ENCODE peak calls at places on chromosomes 5 and 9, in six cellular contexts. B is NCI-H345; M is stimulated activated CD4-positive, alpha-beta T cell treated with anti-CD3 and anti-CD28 coated beads, Interleukin-12 subunit alpha, Interleukin-12 subunit beta, amount 100 ng/mL, for 4 hours; Q is activated CD4-positive, CD25-positive, alpha-beta regulatory T cell treated with anti-CD3 and anti-CD28 coated beads, Interleukin-2, amount 50 U/mL, for 72 hours; H is EL; C is NCI-H1417. F is an unnamed sample.

GRCh38 chr5:159463590-159464321 is 133.5 kb upstream of the IL12B start:
- DNase-seq in Q (no peak), B (no peak), M (no peak), C (peak; percentile 2), H (peak; percentile 70), F (no peak)

GRCh38 chr5:170477906-170478305 is 25.9 kb upstream of the KCNIP1 start:
- DNase-seq in M (no peak), H (no peak), C (no peak), B (no peak), Q (no peak), F (no peak)

GRCh38 chr5:168324864-168325615 is 33.6 kb downstream of the WWC1 start:
- DNase-seq in M (no peak), H (peak; percentile 70), C (no peak), B (no peak), Q (no peak), F (no peak)

GRCh38 chr9:95102001-95102433 is 215.5 kb downstream of the FANCC start:
- DNase-seq in B (no peak), M (no peak), C (peak; percentile 20), Q (no peak), H (no peak), F (no peak)

GRCh38 chr5:88826959-88827585 is 55.9 kb downstream of the MEF2C start:
- DNase-seq in B (no peak), Q (no peak), C (no peak), H (peak; percentile 57), M (no peak), F (peak; percentile 84)

GRCh38 chr5:172404746-172405145 is 49.6 kb downstream of the SH3PXD2B start:
- DNase-seq in Q (no peak), B (no peak), C (no peak), M (no peak), H (no peak), F (no peak)

GRCh38 chr5:81698806-81699205 is 52.1 kb downstream of the SSBP2 start:
- DNase-seq in C (no peak), M (no peak), H (peak; percentile 41), Q (no peak), B (no peak), F (no peak)

GRCh38 chr9:107597743-107598217 is 108.2 kb upstream of the KLF4 start:
- DNase-seq in B (no peak), C (no peak), Q (no peak), M (no peak), H (no peak), F (no peak)

GRCh38 chr5:160312139-160312959 is at the start of gene CCNJL:
- DNase-seq in B (peak; percentile 79), M (no peak), H (peak; percentile 52), Q (no peak), C (peak; percentile 79), F (peak; percentile 70)

GRCh38 chr5:137286025-137286610 is 213.0 kb downstream of the SPOCK1 start:
- DNase-seq in H (peak; percentile 35), B (no peak), Q (no peak), C (no peak), M (no peak), F (no peak)

GRCh38 chr5:82351754-82352145 is 73.6 kb upstream of the RPS23 start:
- DNase-seq in M (no peak), C (peak; percentile 77), Q (no peak), B (peak; percentile 47), H (peak; percentile 77), F (no peak)

GRCh38 chr5:142446960-142447279 is 122.1 kb upstream of the SPRY4 start:
- DNase-seq in B (no peak), H (no peak), M (no peak), C (no peak), Q (no peak), F (no peak)

GRCh38 chr9:74951725-74952151 is 974 bp downstream of the C9orf40 start:
- DNase-seq in Q (peak; percentile 65), H (peak; percentile 44), M (peak; percentile 46), C (peak; percentile 81), B (peak; percentile 24), F (peak; percentile 52)

GRCh38 chr9:125534934-125535701 is 171.9 kb downstream of the MAPKAP1 start:
- DNase-seq in B (no peak), H (no peak), C (no peak), M (no peak), Q (no peak), F (no peak)

GRCh38 chr9:99809586-99810357 is 11.9 kb upstream of the NR4A3 start:
- DNase-seq in H (no peak), C (peak; percentile 8), M (no peak), Q (no peak), B (no peak), F (no peak)

GRCh38 chr9:83472764-83473163 is 65.4 kb downstream of the FRMD3 start:
- DNase-seq in H (no peak), Q (no peak), B (no peak), M (no peak), C (no peak), F (no peak)

GRCh38 chr5:102857090-102857818 is 102.1 kb downstream of the PAM start:
- DNase-seq in M (no peak), Q (no peak), H (no peak), C (no peak), B (no peak), F (no peak)

GRCh38 chr5:5006548-5006947 is 133.6 kb upstream of the ADAMTS16 start:
- DNase-seq in H (no peak), M (no peak), B (no peak), C (no peak), Q (no peak), F (no peak)

GRCh38 chr9:86684148-86684547 is 263.2 kb downstream of the GAS1 start:
- DNase-seq in M (no peak), B (no peak), H (no peak), Q (no peak), C (no peak), F (no peak)

GRCh38 chr5:101009758-101010519 is 106.9 kb upstream of the ST8SIA4 start:
- DNase-seq in Q (no peak), M (no peak), C (no peak), H (no peak), B (no peak), F (no peak)

GRCh38 chr5:156920042-156920860 is 42.8 kb downstream of the TIMD4 start:
- DNase-seq in C (peak; percentile 16), B (no peak), Q (peak; percentile 40), M (peak; percentile 23), H (no peak), F (no peak)

GRCh38 chr5:60961685-60962084 is 16.7 kb downstream of the NDUFAF2 start:
- DNase-seq in C (no peak), H (peak; percentile 13), M (no peak), B (no peak), Q (no peak), F (no peak)

GRCh38 chr5:82591021-82591515 is 312.9 kb upstream of the RPS23 start:
- DNase-seq in M (no peak), H (no peak), Q (no peak), B (no peak), C (no peak), F (no peak)

GRCh38 chr5:20555034-20555433 is 567.0 kb upstream of the CDH18 start:
- DNase-seq in H (no peak), Q (no peak), M (no peak), C (no peak), B (no peak), F (no peak)

GRCh38 chr5:10539685-10539998 is 24.2 kb upstream of the ANKRD33B start:
- DNase-seq in H (peak; percentile 31), M (no peak), Q (no peak), B (no peak), C (no peak), F (no peak)

GRCh38 chr5:14946813-14947640 is 75.4 kb upstream of the ANKH start:
- DNase-seq in B (peak; percentile 3), C (peak; percentile 44), Q (no peak), H (peak; percentile 25), M (no peak), F (peak; percentile 28)

GRCh38 chr5:10157085-10157669 is 92.5 kb downstream of the ATPSCKMT start:
- DNase-seq in Q (no peak), M (no peak), B (peak; percentile 83), C (peak; percentile 20), H (no peak), F (no peak)

GRCh38 chr9:134546231-134546731 is 95.3 kb upstream of the COL5A1 start:
- DNase-seq in Q (no peak), M (no peak), B (no peak), H (no peak), C (no peak), F (no peak)

GRCh38 chr9:114228034-114228808 is 72.9 kb downstream of the COL27A1 start:
- DNase-seq in B (no peak), C (no peak), H (no peak), M (no peak), Q (no peak), F (no peak)

GRCh38 chr5:130198927-130199326 is 294.7 kb downstream of the CHSY3 start:
- DNase-seq in B (no peak), Q (no peak), C (peak; percentile 1), H (peak; percentile 9), M (no peak), F (no peak)

GRCh38 chr5:34013547-34013946 is 5.7 kb upstream of the AMACR start:
- DNase-seq in C (no peak), Q (no peak), B (no peak), H (no peak), M (no peak), F (no peak)

GRCh38 chr5:146223179-146223578 is 19.8 kb downstream of the RBM27 start:
- DNase-seq in M (no peak), B (no peak), C (no peak), H (no peak), Q (no peak), F (no peak)